ENCODE peak calls at places on chromosomes 3 and 15, in four cellular contexts. One of them, this sample, is unnamed. For H3K4me1, the result is how much of the 10 kb centered on the place peaks cover.

GRCh38 chr3:47542614-47543173 is 29.2 kb upstream of the ELP6 start:
- DNase-seq in lung: no peak
- DNase-seq in aorta: peak
- DNase-seq in transverse colon: peak
- DNase-seq in this sample: no peak

GRCh38 chr3:64489361-64490044 is 198.3 kb downstream of the ADAMTS9 start:
- DNase-seq in aorta: no peak
- DNase-seq in lung: peak
- DNase-seq in transverse colon: peak
- DNase-seq in this sample: peak

GRCh38 chr3:194212869-194213320 is 76.9 kb downstream of the HES1 start:
- DNase-seq in aorta: no peak
- DNase-seq in transverse colon: no peak
- DNase-seq in lung: no peak
- DNase-seq in this sample: peak

GRCh38 chr3:178479860-178480259 is 56.4 kb upstream of the KCNMB2 start:
- DNase-seq in aorta: no peak
- DNase-seq in transverse colon: no peak
- DNase-seq in lung: no peak
- DNase-seq in this sample: no peak

GRCh38 chr15:71921191-71921590 is 110.8 kb downstream of the NR2E3 start:
- DNase-seq in aorta: no peak
- DNase-seq in lung: no peak
- DNase-seq in transverse colon: no peak
- DNase-seq in this sample: no peak

GRCh38 chr15:58444056-58444455 is 12.3 kb downstream of the LIPC start:
- DNase-seq in transverse colon: no peak
- DNase-seq in aorta: no peak
- DNase-seq in lung: no peak
- DNase-seq in this sample: no peak

GRCh38 chr3:13420051-13420816 is at the start of gene NUP210:
- DNase-seq in lung: peak
- DNase-seq in aorta: no peak
- DNase-seq in transverse colon: peak
- DNase-seq in this sample: peak

GRCh38 chr3:195248281-195248680 is 22.7 kb downstream of the XXYLT1 start:
- DNase-seq in aorta: no peak
- DNase-seq in transverse colon: no peak
- DNase-seq in lung: no peak
- DNase-seq in this sample: no peak

GRCh38 chr3:43728947-43729346 is 38.2 kb downstream of the ABHD5 start:
- DNase-seq in lung: no peak
- DNase-seq in aorta: no peak
- DNase-seq in transverse colon: no peak
- DNase-seq in this sample: no peak

GRCh38 chr15:98996619-98997018 is 11.0 kb downstream of the PGPEP1L start:
- DNase-seq in lung: no peak
- DNase-seq in aorta: no peak
- DNase-seq in transverse colon: no peak
- DNase-seq in this sample: no peak

GRCh38 chr3:51710631-51711351 is 3.9 kb downstream of the GRM2 start:
- DNase-seq in transverse colon: peak
- DNase-seq in lung: no peak
- DNase-seq in aorta: peak
- DNase-seq in this sample: no peak

GRCh38 chr3:32095431-32095830 is 11.0 kb upstream of the GPD1L start:
- DNase-seq in aorta: no peak
- DNase-seq in lung: no peak
- DNase-seq in transverse colon: no peak
- DNase-seq in this sample: no peak

GRCh38 chr15:63636518-63637061 is 39.4 kb downstream of the FBXL22 start:
- DNase-seq in lung: no peak
- DNase-seq in transverse colon: no peak
- DNase-seq in aorta: no peak
- DNase-seq in this sample: no peak

GRCh38 chr3:195438371-195438770 is 4.4 kb downstream of the ACAP2 start:
- DNase-seq in aorta: no peak
- DNase-seq in transverse colon: no peak
- DNase-seq in lung: no peak
- DNase-seq in this sample: no peak

GRCh38 chr3:94110854-94111253 is 48.0 kb downstream of the NSUN3 start:
- DNase-seq in aorta: no peak
- DNase-seq in transverse colon: no peak
- DNase-seq in lung: no peak
- DNase-seq in this sample: no peak

GRCh38 chr15:30985081-30985531 is 6.3 kb downstream of the MTMR10 start:
- DNase-seq in transverse colon: peak
- DNase-seq in aorta: peak
- DNase-seq in lung: no peak
- DNase-seq in this sample: peak

GRCh38 chr3:133821767-133822638 is 16.4 kb downstream of the SRPRB start:
- DNase-seq in aorta: peak
- DNase-seq in lung: no peak
- DNase-seq in transverse colon: peak
- DNase-seq in this sample: peak

GRCh38 chr3:155876037-155876436 is 5.6 kb downstream of the GMPS start:
- DNase-seq in lung: no peak
- DNase-seq in transverse colon: no peak
- DNase-seq in aorta: no peak
- DNase-seq in this sample: no peak

GRCh38 chr3:66715806-66716205 is 215.0 kb upstream of the LRIG1 start:
- DNase-seq in lung: no peak
- DNase-seq in aorta: no peak
- DNase-seq in transverse colon: no peak
- DNase-seq in this sample: no peak

GRCh38 chr3:69085543-69086132 is 901 bp downstream of the ARL6IP5 start:
- DNase-seq in lung: no peak
- DNase-seq in aorta: peak
- DNase-seq in transverse colon: peak
- DNase-seq in this sample: peak

GRCh38 chr15:65476942-65477341 is 40.5 kb downstream of the DPP8 start:
- DNase-seq in aorta: no peak
- DNase-seq in transverse colon: no peak
- DNase-seq in lung: no peak
- DNase-seq in this sample: no peak

GRCh38 chr3:72176537-72177041 is 391.6 kb upstream of the PROK2 start:
- DNase-seq in aorta: no peak
- DNase-seq in transverse colon: peak
- DNase-seq in lung: no peak
- DNase-seq in this sample: no peak

GRCh38 chr15:22949074-22949547 is 31.1 kb downstream of the CYFIP1 start:
- DNase-seq in transverse colon: peak
- DNase-seq in lung: no peak
- DNase-seq in aorta: peak
- DNase-seq in this sample: no peak

GRCh38 chr3:107498646-107499045 is 24.1 kb upstream of the BBX start:
- DNase-seq in lung: no peak
- DNase-seq in transverse colon: no peak
- DNase-seq in aorta: no peak
- DNase-seq in this sample: no peak

GRCh38 chr15:77035999-77036471 is 34.9 kb downstream of the TSPAN3 start:
- DNase-seq in aorta: peak
- DNase-seq in lung: no peak
- DNase-seq in transverse colon: peak
- DNase-seq in this sample: no peak

GRCh38 chr3:42749753-42750231 is 23.3 kb downstream of the CCDC13 start:
- DNase-seq in transverse colon: no peak
- DNase-seq in lung: no peak
- DNase-seq in aorta: no peak
- DNase-seq in this sample: peak

GRCh38 chr3:6260551-6261191 is 600.2 kb upstream of the GRM7 start:
- DNase-seq in transverse colon: no peak
- DNase-seq in lung: no peak
- DNase-seq in aorta: no peak
- DNase-seq in this sample: no peak

GRCh38 chr3:38117163-38117716 is 19.7 kb downstream of the ACAA1 start:
- DNase-seq in aorta: no peak
- DNase-seq in lung: peak
- DNase-seq in transverse colon: peak
- DNase-seq in this sample: peak

GRCh38 chr3:180630360-180630759 is 28.4 kb downstream of the TTC14 start:
- DNase-seq in transverse colon: no peak
- DNase-seq in aorta: no peak
- DNase-seq in lung: no peak
- DNase-seq in this sample: no peak

DNA sequence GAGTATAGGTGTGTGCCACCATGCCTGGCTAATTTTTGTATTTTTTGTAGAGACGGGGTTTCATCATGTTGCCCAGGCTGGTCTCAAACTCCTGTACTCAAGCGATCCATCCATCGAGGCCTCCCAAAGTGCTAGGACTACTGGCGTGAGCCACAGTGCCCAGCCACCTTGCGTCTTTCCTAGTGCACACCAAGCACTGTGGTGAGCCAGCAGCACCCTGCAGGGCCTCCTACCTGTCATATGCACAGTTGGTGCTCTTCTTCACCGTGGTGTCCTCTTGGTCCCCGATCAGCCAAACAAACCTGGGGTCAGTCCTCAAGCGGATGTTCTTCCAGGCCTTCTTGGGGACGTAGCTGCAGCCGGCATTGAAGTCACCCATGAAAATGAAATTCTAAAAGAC is 13.2 kb downstream of the DNASE1L3 start:
- DNase-seq in transverse colon: no peak
- DNase-seq in aorta: no peak
- DNase-seq in lung: no peak
- DNase-seq in this sample: no peak
- H3K4me1 ChIP-seq in transverse colon: under half
- H3K4me1 ChIP-seq in aorta: under half
- H3K4me1 ChIP-seq in lung: under half
- H3K4me1 ChIP-seq in this sample: under half

DNA sequence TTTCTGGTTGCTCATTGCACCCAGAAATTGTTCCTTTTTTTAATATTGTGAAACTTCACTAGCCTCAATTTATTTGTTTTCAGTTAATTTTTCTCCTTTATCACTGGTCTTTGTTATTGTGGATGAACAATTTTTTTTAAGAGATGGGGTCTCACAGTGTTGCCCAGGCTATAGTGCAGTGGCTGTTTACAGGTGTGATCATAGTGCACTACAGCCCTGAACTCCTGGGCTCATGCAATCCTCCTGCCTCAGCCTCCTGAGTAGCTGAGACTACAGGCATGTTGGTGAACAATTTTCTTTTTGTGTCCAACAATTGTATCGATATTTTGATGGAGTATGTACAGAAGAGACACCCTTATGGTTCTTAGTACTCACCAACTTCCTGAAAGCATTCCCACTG is 26.3 kb downstream of the BLM start:
- DNase-seq in aorta: no peak
- DNase-seq in lung: no peak
- DNase-seq in transverse colon: no peak
- DNase-seq in this sample: no peak
- H3K4me1 ChIP-seq in aorta: under half
- H3K4me1 ChIP-seq in lung: under half
- H3K4me1 ChIP-seq in transverse colon: under half
- H3K4me1 ChIP-seq in this sample: under half

GRCh38 chr3:190004656-190005055 is 116.0 kb downstream of the P3H2 start:
- DNase-seq in aorta: no peak
- DNase-seq in lung: no peak
- DNase-seq in transverse colon: no peak
- DNase-seq in this sample: no peak
- H3K4me1 ChIP-seq in aorta: under half
- H3K4me1 ChIP-seq in lung: under half
- H3K4me1 ChIP-seq in transverse colon: under half
- H3K4me1 ChIP-seq in this sample: under half

DNA sequence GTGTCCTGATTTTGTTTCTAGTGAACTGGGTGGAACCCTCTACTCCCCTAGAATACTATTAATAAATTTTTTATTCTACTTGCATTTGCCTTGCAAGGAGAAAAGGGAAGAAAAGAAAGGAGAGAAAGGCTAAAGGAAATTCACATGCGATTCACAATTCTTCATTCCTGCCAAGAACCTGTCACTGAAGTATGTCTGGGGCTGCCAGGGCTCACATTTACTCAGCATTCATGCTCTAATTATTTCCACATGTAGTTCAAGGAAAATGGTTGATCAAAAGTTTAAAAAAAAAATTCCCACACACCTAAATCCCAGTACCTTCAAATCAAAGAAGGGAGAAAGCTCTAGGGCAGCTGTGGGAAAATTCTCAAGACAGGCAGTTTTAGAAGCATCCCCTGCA is 24.9 kb downstream of the FSTL1 start:
- DNase-seq in transverse colon: no peak
- DNase-seq in aorta: peak
- DNase-seq in lung: no peak
- DNase-seq in this sample: peak
- H3K4me1 ChIP-seq in transverse colon: under half
- H3K4me1 ChIP-seq in aorta: under half
- H3K4me1 ChIP-seq in lung: under half
- H3K4me1 ChIP-seq in this sample: under half

DNA sequence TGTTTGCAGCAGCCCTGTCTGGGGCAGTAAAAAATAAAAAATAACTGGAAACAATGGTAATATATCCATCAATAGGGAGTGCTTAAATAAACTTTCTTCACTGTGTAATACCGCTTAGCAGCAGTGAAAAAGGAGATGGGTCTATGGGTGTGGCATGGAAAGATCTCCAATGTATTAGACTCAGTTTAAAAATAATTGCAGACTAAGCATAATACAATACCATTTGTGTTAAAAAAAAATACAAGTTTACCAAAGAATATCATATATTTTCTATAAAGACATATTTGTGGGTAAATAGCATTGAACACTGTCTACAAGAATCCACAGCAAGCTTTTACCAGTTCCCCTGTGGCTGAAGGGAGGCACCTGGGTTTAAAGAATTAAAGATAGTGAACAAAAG is 1.0 kb upstream of the ARHGEF3 start:
- DNase-seq in lung: no peak
- DNase-seq in transverse colon: no peak
- DNase-seq in aorta: no peak
- DNase-seq in this sample: no peak
- H3K4me1 ChIP-seq in lung: under half
- H3K4me1 ChIP-seq in transverse colon: under half
- H3K4me1 ChIP-seq in aorta: under half
- H3K4me1 ChIP-seq in this sample: under half

GRCh38 chr3:98968824-98969223 is 67.3 kb upstream of the DCBLD2 start:
- DNase-seq in lung: no peak
- DNase-seq in aorta: no peak
- DNase-seq in transverse colon: no peak
- DNase-seq in this sample: no peak

GRCh38 chr3:98966434-98966833 is 64.9 kb upstream of the DCBLD2 start:
- DNase-seq in aorta: no peak
- DNase-seq in lung: no peak
- DNase-seq in transverse colon: no peak
- DNase-seq in this sample: no peak

GRCh38 chr3:98968347-98968746 is 66.9 kb upstream of the DCBLD2 start:
- DNase-seq in lung: no peak
- DNase-seq in transverse colon: no peak
- DNase-seq in aorta: no peak
- DNase-seq in this sample: no peak

GRCh38 chr3:98967758-98968157 is 66.3 kb upstream of the DCBLD2 start:
- DNase-seq in lung: no peak
- DNase-seq in transverse colon: no peak
- DNase-seq in aorta: no peak
- DNase-seq in this sample: no peak

GRCh38 chr3:98966862-98967554 is 65.5 kb upstream of the DCBLD2 start:
- DNase-seq in transverse colon: no peak
- DNase-seq in lung: no peak
- DNase-seq in aorta: no peak
- DNase-seq in this sample: no peak
- H3K4me1 ChIP-seq in transverse colon: under half
- H3K4me1 ChIP-seq in lung: under half
- H3K4me1 ChIP-seq in aorta: under half
- H3K4me1 ChIP-seq in this sample: under half